ENCODE peak calls at places on chromosome 21, in six cellular contexts. R, H, Z, T, U and W are unnamed samples. For H3K4me1 and H3K27me3, the result is how much of the 10 kb centered on the place peaks cover.

GRCh38 chr21:28480091-28480869 is 512.4 kb downstream of the LTN1 start:
- DNase-seq in R (no peak), H (no peak), Z (no peak), T (no peak), U (no peak), W (no peak)

GRCh38 chr21:27532081-27532480 is 565.2 kb upstream of the ADAMTS5 start:
- DNase-seq in R (no peak), H (no peak), Z (no peak), T (peak), U (peak), W (no peak)

GRCh38 chr21:39637971-39638628 is 25.4 kb downstream of the B3GALT5 start:
- DNase-seq in R (no peak), H (no peak), Z (no peak), T (peak), U (peak), W (no peak)

GRCh38 chr21:18951291-18952038 is 547.9 kb upstream of the TMPRSS15 start:
- DNase-seq in R (peak), H (no peak), Z (no peak), T (peak), U (peak), W (no peak)

GRCh38 chr21:42237577-42237976 is 18.6 kb downstream of the ABCG1 start:
- DNase-seq in R (no peak), H (no peak), Z (no peak), T (no peak), U (no peak), W (peak)

GRCh38 chr21:41953831-41954653 is at the start of gene C2CD2:
- DNase-seq in R (peak), H (no peak), Z (peak), T (peak), U (peak), W (no peak)

GRCh38 chr21:26939532-26940181 is 27.2 kb downstream of the ADAMTS5 start:
- DNase-seq in R (no peak), H (no peak), Z (no peak), T (no peak), U (no peak), W (no peak)

GRCh38 chr21:40837456-40837855 is 9.5 kb downstream of the DSCAM start:
- DNase-seq in R (no peak), H (no peak), Z (no peak), T (no peak), U (no peak), W (no peak)

GRCh38 chr21:28636988-28637691 is 355.5 kb downstream of the LTN1 start:
- DNase-seq in R (no peak), H (no peak), Z (no peak), T (no peak), U (no peak), W (no peak)

GRCh38 chr21:25913488-25913887 is 178.7 kb downstream of the GABPA start:
- DNase-seq in R (no peak), H (no peak), Z (no peak), T (no peak), U (no peak), W (no peak)

GRCh38 chr21:15421521-15421920 is 308.3 kb upstream of the USP25 start:
- DNase-seq in R (no peak), H (no peak), Z (no peak), T (no peak), U (no peak), W (no peak)

GRCh38 chr21:14741237-14741636 is 195.1 kb upstream of the SAMSN1 start:
- DNase-seq in R (no peak), H (peak), Z (no peak), T (no peak), U (no peak), W (no peak)

GRCh38 chr21:18950045-18950740 is 546.6 kb upstream of the TMPRSS15 start:
- DNase-seq in R (no peak), H (no peak), Z (no peak), T (no peak), U (no peak), W (no peak)

GRCh38 chr21:42865361-42866160 is 13.8 kb downstream of the WDR4 start:
- DNase-seq in R (no peak), H (no peak), Z (peak), T (no peak), U (no peak), W (no peak)

DNA sequence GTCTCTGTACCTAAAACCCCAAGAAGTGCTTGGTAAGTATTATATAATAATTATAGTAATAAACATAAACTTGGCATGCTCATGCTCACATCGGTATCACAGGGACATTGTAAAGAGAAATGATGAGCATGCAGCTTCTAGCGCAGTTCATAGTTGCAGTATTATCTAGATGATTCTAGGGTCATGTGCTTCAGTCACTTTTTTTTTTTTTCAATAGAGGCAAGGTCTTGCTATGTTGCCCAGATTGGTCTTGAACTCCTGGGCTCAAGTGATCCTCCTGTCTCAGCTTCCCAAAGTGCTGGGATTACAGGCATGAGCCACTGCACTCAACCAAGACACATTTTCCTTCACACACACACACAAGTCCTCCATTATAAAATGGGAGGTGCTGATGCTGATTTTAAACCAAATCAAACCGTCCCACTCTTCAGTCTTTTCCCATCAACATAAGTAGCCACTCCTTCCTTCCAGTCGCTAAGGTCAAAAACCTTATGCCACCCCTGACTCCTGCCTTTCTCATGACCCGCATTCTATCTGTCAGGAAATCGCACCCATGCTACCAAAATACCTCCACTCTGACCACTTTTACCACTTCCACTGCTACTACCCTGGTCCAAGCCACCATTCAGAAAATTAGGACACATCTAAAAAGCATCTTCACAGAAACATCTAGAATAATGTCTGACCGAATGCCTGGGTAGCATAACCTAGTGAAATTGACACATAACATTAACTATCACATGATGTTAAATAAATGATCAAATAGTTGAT is 28.2 kb upstream of the IFNGR2 start:
- DNase-seq in R (no peak), H (no peak), Z (no peak), T (no peak), U (no peak), W (no peak)
- H3K4me1 ChIP-seq in R (under half), H (under half), Z (under half), T (under half), U (under half), W (under half)

DNA sequence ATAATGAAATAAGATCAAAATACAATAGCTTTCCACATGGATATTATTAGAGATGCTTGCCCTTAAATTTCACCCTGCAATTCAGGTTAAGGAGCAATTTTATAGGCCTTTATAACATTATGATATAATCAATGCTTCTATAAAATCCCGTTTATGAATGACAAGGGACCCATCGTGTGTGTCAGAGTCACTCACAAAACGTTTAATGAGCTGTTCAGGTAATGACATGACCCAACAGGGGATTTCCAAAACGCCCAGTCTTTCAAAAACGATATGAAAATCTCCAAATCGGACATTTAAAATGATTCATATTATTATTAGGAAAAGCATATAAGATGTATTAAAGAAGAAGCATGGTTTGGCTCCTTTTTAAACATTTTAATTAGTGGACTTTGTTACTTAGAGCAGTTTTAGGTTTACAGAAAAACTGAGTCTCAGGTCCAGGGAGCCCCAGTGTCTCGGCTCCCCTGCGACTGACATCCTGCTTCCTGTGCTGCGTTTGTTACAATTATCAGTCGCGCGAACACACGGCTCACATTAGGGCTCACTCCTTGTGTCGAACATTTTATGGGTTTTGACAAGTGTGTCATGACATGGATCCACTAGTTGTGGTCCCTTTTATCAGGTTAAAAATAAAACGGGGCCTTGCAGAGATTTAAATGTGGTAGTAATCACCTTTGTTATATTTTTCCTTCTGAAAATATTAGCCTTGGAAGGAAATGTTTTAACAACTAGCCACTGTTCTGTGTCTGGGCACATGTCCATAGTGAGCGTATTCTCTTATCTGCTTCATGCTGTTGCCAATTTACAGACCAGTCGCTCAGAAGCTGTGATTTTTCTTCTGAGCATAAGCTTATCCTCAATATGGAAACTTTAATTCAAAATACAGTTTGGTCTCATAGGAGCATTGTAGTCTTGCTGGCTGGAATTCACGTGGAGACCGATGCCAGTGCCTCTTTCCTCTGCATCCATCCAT is 52.0 kb upstream of the POFUT2 start:
- DNase-seq in R (no peak), H (no peak), Z (no peak), T (no peak), U (no peak), W (no peak)
- H3K27me3 ChIP-seq in R (under half), H (under half), Z (under half), T (under half), U (under half), W (under half)

DNA sequence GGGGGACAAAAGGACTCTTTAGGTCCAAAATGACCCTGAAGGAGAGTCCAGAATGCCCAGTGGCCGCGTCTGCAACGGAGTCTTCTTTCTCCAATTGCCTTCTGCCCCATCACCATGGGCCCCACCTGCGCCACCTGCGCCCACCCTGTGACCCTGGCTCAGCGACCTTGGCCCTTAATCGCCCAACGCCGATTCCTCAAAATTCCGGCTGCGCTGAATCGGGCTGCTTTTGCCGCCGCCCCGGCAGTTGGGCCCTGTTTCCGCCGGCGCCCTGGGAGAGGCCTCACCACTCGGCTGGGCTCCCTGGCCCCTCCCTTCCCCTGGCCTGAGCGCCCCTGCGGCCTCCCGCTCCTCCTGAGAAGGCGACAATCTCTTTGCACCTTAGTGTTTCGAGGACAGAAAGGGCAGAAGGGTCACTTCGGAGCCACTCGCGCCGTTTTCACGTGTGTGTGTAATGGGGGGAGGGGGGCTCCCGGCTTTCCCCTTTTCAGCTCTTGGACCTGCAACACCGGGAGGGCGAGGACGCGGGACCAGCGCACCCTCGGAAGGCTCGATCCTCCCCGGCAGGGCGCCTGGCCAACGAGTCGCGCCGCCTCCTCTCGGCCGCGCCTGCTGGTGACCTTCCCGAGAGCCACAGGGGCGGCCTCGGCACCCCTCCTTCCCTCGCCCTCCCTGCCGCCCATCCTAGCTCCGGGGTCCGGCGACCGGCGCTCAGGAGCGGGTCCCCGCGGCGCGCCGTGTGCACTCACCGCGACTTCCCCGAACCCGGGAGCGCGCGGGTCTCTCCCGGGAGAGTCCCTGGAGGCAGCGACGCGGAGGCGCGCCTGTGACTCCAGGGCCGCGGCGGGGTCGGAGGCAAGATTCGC is 522 bp upstream of the SIM2 start:
- DNase-seq in R (peak), H (peak), Z (peak), T (no peak), U (no peak), W (no peak)
- H3K4me1 ChIP-seq in R (under half), H (under half), Z (under half), T (under half), U (under half), W (under half)

GRCh38 chr21:34884346-34884929 is 164.7 kb downstream of the RUNX1 start:
- DNase-seq in R (no peak), H (no peak), Z (no peak), T (no peak), U (no peak), W (no peak)

GRCh38 chr21:34882719-34883131 is 166.4 kb downstream of the RUNX1 start:
- DNase-seq in R (no peak), H (no peak), Z (no peak), T (no peak), U (no peak), W (no peak)

GRCh38 chr21:34881894-34882371 is 167.2 kb downstream of the RUNX1 start:
- DNase-seq in R (no peak), H (no peak), Z (no peak), T (no peak), U (peak), W (no peak)

GRCh38 chr21:34885125-34885524 is 164.0 kb downstream of the RUNX1 start:
- DNase-seq in R (no peak), H (no peak), Z (no peak), T (no peak), U (peak), W (no peak)

GRCh38 chr21:34883501-34884271 is 165.4 kb downstream of the RUNX1 start:
- DNase-seq in R (no peak), H (no peak), Z (no peak), T (no peak), U (no peak), W (no peak)
- H3K27me3 ChIP-seq in R (half or more), H (under half), Z (under half), T (under half), U (under half), W (under half)

DNA sequence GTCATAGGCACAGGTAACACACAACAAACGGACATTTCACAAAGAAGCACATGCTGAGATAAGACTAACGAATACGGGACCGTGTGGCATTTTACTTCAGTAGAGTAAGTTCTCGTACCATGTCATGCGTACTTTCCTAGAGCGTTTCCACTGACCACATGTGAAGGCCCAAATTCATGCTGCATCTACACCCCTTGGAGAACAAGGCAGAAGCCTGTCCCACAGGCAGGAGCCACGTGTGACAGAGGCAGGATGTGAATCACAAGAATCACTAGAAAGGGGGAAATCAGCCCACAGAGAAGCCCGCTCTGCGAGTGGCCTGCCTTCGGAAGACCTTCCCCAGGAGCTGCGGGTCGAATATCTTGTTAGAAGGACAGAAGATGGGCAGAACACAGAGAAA is 41.8 kb downstream of the URB1 start:
- DNase-seq in R (no peak), H (no peak), Z (no peak), T (no peak), U (no peak), W (no peak)
- H3K4me1 ChIP-seq in R (under half), H (under half), Z (under half), T (under half), U (under half), W (under half)

DNA sequence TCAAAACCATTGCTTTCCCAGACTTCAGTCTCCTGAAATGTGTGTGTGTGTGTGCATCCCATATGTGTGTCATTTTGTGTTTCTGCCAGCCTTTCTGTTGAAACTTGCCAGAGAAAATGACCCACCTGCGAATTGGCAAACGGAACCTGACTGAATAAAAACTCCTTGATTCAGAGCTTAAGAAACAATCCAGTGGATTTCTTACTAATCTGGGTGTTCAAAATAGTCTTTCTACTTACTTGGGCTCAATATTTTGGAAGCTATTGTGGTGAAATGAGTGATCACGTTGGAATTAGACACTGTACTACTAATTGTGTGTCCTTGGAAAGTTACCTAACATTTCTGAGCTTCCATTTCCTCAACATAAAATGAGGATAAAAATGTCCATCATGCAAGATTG is 138.9 kb upstream of the ERG start:
- DNase-seq in R (no peak), H (no peak), Z (no peak), T (no peak), U (no peak), W (no peak)
- H3K27me3 ChIP-seq in R (under half), H (under half), Z (under half), T (under half), U (under half), W (under half)

GRCh38 chr21:38467911-38468310 is 30.4 kb downstream of the ERG start:
- DNase-seq in R (no peak), H (no peak), Z (no peak), T (no peak), U (no peak), W (no peak)

GRCh38 chr21:38471766-38472165 is 26.5 kb downstream of the ERG start:
- DNase-seq in R (no peak), H (no peak), Z (no peak), T (no peak), U (no peak), W (no peak)

GRCh38 chr21:38470762-38471161 is 27.5 kb downstream of the ERG start:
- DNase-seq in R (no peak), H (no peak), Z (no peak), T (no peak), U (no peak), W (no peak)

GRCh38 chr21:38467369-38467768 is 30.9 kb downstream of the ERG start:
- DNase-seq in R (no peak), H (no peak), Z (no peak), T (no peak), U (no peak), W (no peak)

DNA sequence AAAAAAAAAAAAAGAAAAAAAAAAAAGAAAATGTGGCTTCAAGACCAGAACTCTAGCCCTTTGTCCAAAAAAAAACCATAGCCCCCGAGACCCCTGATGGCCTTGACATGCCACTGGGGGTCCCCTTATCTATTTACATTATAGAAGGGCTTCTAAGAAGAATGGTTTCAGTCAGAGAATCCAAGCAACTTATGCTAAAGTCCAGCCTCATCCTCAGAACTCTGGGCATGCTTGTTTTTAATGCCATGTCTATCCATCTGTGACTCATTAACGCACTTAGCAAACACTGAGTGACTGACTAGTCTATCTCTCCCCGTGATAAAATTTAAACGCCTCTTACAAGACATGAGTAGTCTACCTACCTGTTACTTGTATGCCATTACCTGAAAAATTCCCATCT is 29.3 kb downstream of the ERG start:
- DNase-seq in R (no peak), H (no peak), Z (no peak), T (no peak), U (no peak), W (no peak)
- H3K4me1 ChIP-seq in R (under half), H (under half), Z (under half), T (under half), U (under half), W (under half)

GRCh38 chr21:33122507-33122906 is 52.6 kb downstream of the OLIG1 start:
- DNase-seq in R (no peak), H (no peak), Z (no peak), T (no peak), U (no peak), W (no peak)
- H3K27me3 ChIP-seq in R (under half), H (under half), Z (under half), T (half or more), U (under half), W (under half)

DNA sequence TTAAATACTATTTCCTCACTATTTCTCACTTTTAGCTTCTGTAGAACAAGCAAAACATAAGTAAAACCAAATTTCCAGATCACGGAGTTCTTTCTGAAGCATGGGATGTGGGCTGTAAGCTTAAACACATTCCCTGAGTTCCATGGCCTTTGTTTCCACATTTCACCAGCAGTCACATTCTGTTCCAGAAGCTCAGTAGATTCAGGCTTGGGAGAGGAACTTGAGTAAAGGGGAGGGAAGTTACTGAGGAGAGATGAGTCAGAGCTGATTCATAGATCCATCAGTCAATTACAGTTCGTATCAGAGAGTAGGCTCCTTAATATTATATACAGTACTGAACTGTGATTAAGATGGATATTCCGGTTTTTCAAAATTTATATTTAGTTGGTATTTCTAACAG is 614.2 kb downstream of the NCAM2 start:
- DNase-seq in R (no peak), H (no peak), Z (no peak), T (no peak), U (no peak), W (no peak)
- H3K4me1 ChIP-seq in R (under half), H (under half), Z (under half), T (under half), U (under half), W (under half)